ENCODE peak calls at places on chromosomes 5 and 9, in six cellular contexts. B is IMR-90, S is A549, U is K562, I is HepG2, X is GM12878. J is an unnamed sample.

GRCh38 chr9:112671256-112671655 is 46.7 kb downstream of the INIP start:
- DNase-seq in B (no peak), S (no peak), U (no peak), I (no peak), X (no peak), J (no peak)

GRCh38 chr9:11233693-11234092 is 620.9 kb upstream of the PTPRD start:
- DNase-seq in B (no peak), S (no peak), U (no peak), I (no peak), X (no peak), J (no peak)

GRCh38 chr9:22986556-22986955 is 539.9 kb downstream of the DMRTA1 start:
- DNase-seq in B (no peak), S (peak), U (no peak), I (no peak), X (no peak), J (peak)

GRCh38 chr9:14271078-14271673 is 42.8 kb downstream of the NFIB start:
- DNase-seq in B (peak), S (peak), U (no peak), I (peak), X (no peak), J (peak)

GRCh38 chr5:154242442-154242841 is 51.9 kb downstream of the GALNT10 start:
- DNase-seq in B (no peak), S (no peak), U (no peak), I (no peak), X (no peak), J (no peak)

GRCh38 chr9:87725900-87726709 is at the start of gene CTSL:
- DNase-seq in B (peak), S (peak), U (peak), I (peak), X (no peak), J (peak)

GRCh38 chr9:98168952-98169488 is 23.4 kb downstream of the CORO2A start:
- DNase-seq in B (peak), S (no peak), U (peak), I (peak), X (peak), J (no peak)

GRCh38 chr9:96391021-96391765 is 7.7 kb upstream of the SLC35D2 start:
- DNase-seq in B (peak), S (peak), U (no peak), I (peak), X (no peak), J (no peak)

GRCh38 chr5:543755-544674 is 19.8 kb upstream of the SLC9A3 start:
- DNase-seq in B (no peak), S (no peak), U (no peak), I (no peak), X (peak), J (no peak)

GRCh38 chr9:137970098-137970497 is 92.5 kb downstream of the CACNA1B start:
- DNase-seq in B (no peak), S (no peak), U (no peak), I (no peak), X (no peak), J (no peak)

GRCh38 chr5:180170810-180171567 is 38.0 kb downstream of the RASGEF1C start:
- DNase-seq in B (no peak), S (no peak), U (peak), I (no peak), X (no peak), J (no peak)

GRCh38 chr5:81626524-81626923 is 124.4 kb downstream of the SSBP2 start:
- DNase-seq in B (peak), S (peak), U (no peak), I (peak), X (no peak), J (no peak)

GRCh38 chr5:141691867-141692532 is 10.0 kb upstream of the ARAP3 start:
- DNase-seq in B (peak), S (peak), U (peak), I (peak), X (no peak), J (peak)

DNA sequence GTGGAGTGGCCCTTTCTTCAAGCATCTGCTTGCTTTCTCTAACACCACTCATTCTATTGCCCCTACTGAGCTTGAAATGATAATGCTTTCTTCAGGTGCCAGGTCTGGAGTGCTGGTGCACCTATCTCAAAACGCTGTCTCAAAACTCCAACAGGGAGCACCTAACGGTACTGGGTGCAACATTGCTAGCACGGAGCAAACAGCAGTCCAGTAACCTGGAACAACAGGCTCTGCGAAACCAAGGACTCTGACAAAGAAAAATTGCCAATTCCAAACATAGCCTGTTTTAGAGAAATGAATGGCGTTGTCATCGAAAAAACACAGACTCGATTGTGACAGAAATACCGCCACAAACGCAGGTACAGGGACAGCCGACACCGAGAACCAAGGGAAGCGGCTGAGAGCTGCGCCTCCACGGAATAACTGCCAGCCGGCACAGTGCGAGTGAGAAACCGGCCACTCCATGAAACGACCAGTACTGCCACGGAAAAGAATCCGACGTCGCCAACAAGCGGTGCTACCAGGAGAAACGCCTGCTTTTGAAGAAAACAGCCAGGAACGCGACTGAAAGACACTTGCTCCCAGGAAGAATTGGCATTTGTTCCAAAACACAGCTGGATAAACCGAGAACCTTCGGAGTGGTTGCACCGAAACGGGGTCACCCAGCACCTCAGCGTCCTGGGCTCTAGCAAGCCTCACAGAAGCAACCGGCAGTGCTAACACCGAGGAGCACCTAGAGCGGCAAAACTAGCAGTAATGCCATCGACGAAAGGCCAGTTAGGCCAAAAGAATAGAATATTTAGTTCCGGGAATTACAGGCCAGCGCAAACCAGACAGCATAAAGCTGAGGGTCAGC is 3.0 kb downstream of the ANXA2R start:
- DNase-seq in B (peak), S (no peak), U (no peak), I (no peak), X (no peak), J (no peak)
- TF ChIP-seq BHLHE40 in B (no peak), S (no peak), U (no peak), I (no peak), X (no peak), J (no peak)

DNA sequence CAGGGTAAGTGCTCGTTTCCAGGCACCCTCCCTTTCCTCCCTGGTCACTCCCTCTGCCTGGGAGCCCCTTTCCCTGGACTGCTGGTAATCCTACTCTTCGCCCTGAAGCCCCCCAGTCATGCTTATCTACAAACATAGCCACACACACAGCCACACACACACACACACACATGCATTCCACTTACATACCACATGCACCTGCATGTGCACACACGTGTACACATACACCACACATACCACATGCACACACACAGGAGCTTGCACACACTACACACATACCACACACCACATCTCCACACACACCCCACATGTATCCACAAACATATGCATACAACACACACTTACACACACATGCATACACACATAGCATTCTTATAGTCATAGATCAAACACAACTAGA is 358.5 kb downstream of the GADD45G start:
- DNase-seq in B (no peak), S (no peak), U (no peak), I (no peak), X (no peak), J (no peak)
- TF ChIP-seq BHLHE40 in B (no peak), S (no peak), U (no peak), I (no peak), X (no peak), J (no peak)

GRCh38 chr5:43634621-43635020 is 31.6 kb downstream of the NNT start:
- DNase-seq in B (no peak), S (no peak), U (no peak), I (no peak), X (no peak), J (no peak)
- TF ChIP-seq BHLHE40 in B (no peak), S (no peak), U (no peak), I (no peak), X (no peak), J (no peak)

GRCh38 chr9:136364942-136365774 is 1.6 kb upstream of the DNLZ start:
- DNase-seq in B (no peak), S (no peak), U (peak), I (no peak), X (no peak), J (no peak)

GRCh38 chr9:136368190-136368589 is 4.6 kb upstream of the DNLZ start:
- DNase-seq in B (no peak), S (no peak), U (no peak), I (no peak), X (no peak), J (no peak)

GRCh38 chr9:136366826-136367225 is 3.3 kb upstream of the DNLZ start:
- DNase-seq in B (no peak), S (no peak), U (no peak), I (no peak), X (no peak), J (no peak)

GRCh38 chr9:136365775-136366223 is 2.3 kb upstream of the DNLZ start:
- DNase-seq in B (no peak), S (no peak), U (no peak), I (no peak), X (no peak), J (no peak)

GRCh38 chr9:136367296-136368145 is 4.0 kb upstream of the DNLZ start:
- DNase-seq in B (no peak), S (no peak), U (no peak), I (no peak), X (no peak), J (no peak)
- TF ChIP-seq BHLHE40 in B (no peak), S (no peak), U (no peak), I (no peak), X (no peak), J (no peak)

J was measured in HEK293T.